ENCODE peak calls at places on chromosomes 1 and 21, in seven cellular contexts. One of them, this sample, is unnamed.

GRCh38 chr1:198156745-198157240 is at the start of gene NEK7:
- DNase-seq in HL-60: no peak
- DNase-seq in heart left ventricle: peak; percentile 90
- DNase-seq in astrocyte of the spinal cord: peak; percentile 90
- DNase-seq in BE2C: peak; percentile 92
- DNase-seq in lung: peak; percentile 82
- DNase-seq in fibroblast of mammary gland: peak; percentile 74
- DNase-seq in this sample: peak; percentile 80

GRCh38 chr1:36988741-36989193 is 45.5 kb downstream of the GRIK3 start:
- DNase-seq in HL-60: no peak
- DNase-seq in heart left ventricle: no peak
- DNase-seq in astrocyte of the spinal cord: no peak
- DNase-seq in BE2C: no peak
- DNase-seq in lung: no peak
- DNase-seq in fibroblast of mammary gland: no peak
- DNase-seq in this sample: no peak

GRCh38 chr1:44630116-44630515 is 44.2 kb downstream of the TMEM53 start:
- DNase-seq in HL-60: no peak
- DNase-seq in heart left ventricle: no peak
- DNase-seq in astrocyte of the spinal cord: peak; percentile 74
- DNase-seq in BE2C: no peak
- DNase-seq in lung: no peak
- DNase-seq in fibroblast of mammary gland: peak; percentile 86
- DNase-seq in this sample: no peak

GRCh38 chr21:20943476-20944085 is 54.6 kb upstream of the NCAM2 start:
- DNase-seq in HL-60: no peak
- DNase-seq in heart left ventricle: no peak
- DNase-seq in astrocyte of the spinal cord: no peak
- DNase-seq in BE2C: peak; percentile 32
- DNase-seq in lung: no peak
- DNase-seq in fibroblast of mammary gland: no peak
- DNase-seq in this sample: no peak

GRCh38 chr1:22500476-22500875 is 48.8 kb downstream of the ZBTB40 start:
- DNase-seq in HL-60: no peak
- DNase-seq in heart left ventricle: peak; percentile 41
- DNase-seq in astrocyte of the spinal cord: peak; percentile 68
- DNase-seq in BE2C: peak; percentile 49
- DNase-seq in lung: peak; percentile 70
- DNase-seq in fibroblast of mammary gland: peak; percentile 46
- DNase-seq in this sample: no peak

GRCh38 chr1:230399321-230400006 is 26.7 kb downstream of the PGBD5 start:
- DNase-seq in HL-60: no peak
- DNase-seq in heart left ventricle: no peak
- DNase-seq in astrocyte of the spinal cord: no peak
- DNase-seq in BE2C: no peak
- DNase-seq in lung: peak; percentile 36
- DNase-seq in fibroblast of mammary gland: peak; percentile 17
- DNase-seq in this sample: no peak

GRCh38 chr1:65949230-65949626 is 156.5 kb downstream of the PDE4B start:
- DNase-seq in HL-60: no peak
- DNase-seq in heart left ventricle: no peak
- DNase-seq in astrocyte of the spinal cord: no peak
- DNase-seq in BE2C: no peak
- DNase-seq in lung: no peak
- DNase-seq in fibroblast of mammary gland: peak; percentile 57
- DNase-seq in this sample: no peak

GRCh38 chr1:234072793-234073192 is 168.3 kb downstream of the SLC35F3 start:
- DNase-seq in HL-60: no peak
- DNase-seq in heart left ventricle: no peak
- DNase-seq in astrocyte of the spinal cord: no peak
- DNase-seq in BE2C: no peak
- DNase-seq in lung: no peak
- DNase-seq in fibroblast of mammary gland: no peak
- DNase-seq in this sample: no peak

GRCh38 chr21:22044431-22044830 is 1046.2 kb downstream of the NCAM2 start:
- DNase-seq in HL-60: no peak
- DNase-seq in heart left ventricle: no peak
- DNase-seq in astrocyte of the spinal cord: no peak
- DNase-seq in BE2C: no peak
- DNase-seq in lung: no peak
- DNase-seq in fibroblast of mammary gland: no peak
- DNase-seq in this sample: no peak

GRCh38 chr1:20731057-20731991 is 1.2 kb downstream of the SH2D5 start:
- DNase-seq in HL-60: no peak
- DNase-seq in heart left ventricle: no peak
- DNase-seq in astrocyte of the spinal cord: no peak
- DNase-seq in BE2C: no peak
- DNase-seq in lung: no peak
- DNase-seq in fibroblast of mammary gland: no peak
- DNase-seq in this sample: no peak

GRCh38 chr1:47334765-47335435 is 1.3 kb downstream of the CMPK1 start:
- DNase-seq in HL-60: no peak
- DNase-seq in heart left ventricle: no peak
- DNase-seq in astrocyte of the spinal cord: no peak
- DNase-seq in BE2C: no peak
- DNase-seq in lung: no peak
- DNase-seq in fibroblast of mammary gland: peak; percentile 78
- DNase-seq in this sample: no peak

DNA sequence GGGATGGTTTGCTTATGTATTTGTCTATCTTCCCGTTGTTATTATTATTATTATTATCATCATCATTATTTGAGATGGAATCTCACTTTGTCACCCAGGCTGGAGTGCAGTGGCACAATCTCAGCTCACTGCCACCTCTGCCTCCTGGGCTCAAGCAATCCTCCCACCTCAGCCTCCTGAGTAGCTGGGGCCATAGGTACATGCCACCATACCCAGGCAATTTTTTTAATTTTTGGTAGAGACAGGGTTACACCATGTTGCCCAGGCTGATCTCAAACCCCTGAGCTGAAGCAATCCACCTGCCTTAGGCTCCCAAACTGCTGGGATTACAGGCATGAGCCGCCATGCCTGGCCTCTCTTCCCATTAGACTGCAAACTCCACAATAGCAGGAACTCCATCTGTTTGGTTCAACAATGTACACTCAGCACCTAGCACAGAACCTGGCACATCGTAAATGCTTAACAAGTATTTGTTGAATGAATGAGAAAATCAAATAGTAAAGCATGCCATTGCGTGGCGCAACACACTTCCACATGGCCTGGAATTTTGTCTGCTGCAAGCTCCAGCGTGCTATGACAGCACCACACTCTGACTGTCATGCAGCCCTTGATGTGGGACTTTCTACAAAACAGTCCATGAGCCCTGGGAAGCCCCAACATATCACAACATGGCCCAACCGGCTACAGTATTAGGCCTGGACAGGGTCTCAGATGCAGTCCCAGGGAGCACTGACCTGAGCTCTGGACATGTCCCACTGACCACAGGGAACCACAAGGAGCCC is 3.8 kb upstream of the TINAGL1 start:
- DNase-seq in HL-60: no peak
- DNase-seq in heart left ventricle: no peak
- DNase-seq in astrocyte of the spinal cord: no peak
- DNase-seq in BE2C: no peak
- DNase-seq in lung: peak; percentile 58
- DNase-seq in fibroblast of mammary gland: peak; percentile 35
- DNase-seq in this sample: no peak
- TF ChIP-seq CTCF in HL-60: no peak
- TF ChIP-seq CTCF in heart left ventricle: no peak
- TF ChIP-seq CTCF in astrocyte of the spinal cord: no peak
- TF ChIP-seq CTCF in BE2C: no peak
- TF ChIP-seq CTCF in lung: no peak
- TF ChIP-seq CTCF in fibroblast of mammary gland: no peak
- TF ChIP-seq CTCF in this sample: no peak

GRCh38 chr1:163170975-163171676 is 31.6 kb downstream of the RGS5 start:
- DNase-seq in HL-60: no peak
- DNase-seq in heart left ventricle: no peak
- DNase-seq in astrocyte of the spinal cord: peak; percentile 76
- DNase-seq in BE2C: no peak
- DNase-seq in lung: no peak
- DNase-seq in fibroblast of mammary gland: peak; percentile 75
- DNase-seq in this sample: no peak
- TF ChIP-seq CTCF in HL-60: no peak
- TF ChIP-seq CTCF in heart left ventricle: peak; percentile 26
- TF ChIP-seq CTCF in astrocyte of the spinal cord: peak; percentile 58
- TF ChIP-seq CTCF in BE2C: peak; percentile 53
- TF ChIP-seq CTCF in lung: no peak
- TF ChIP-seq CTCF in fibroblast of mammary gland: peak; percentile 79
- TF ChIP-seq CTCF in this sample: peak; percentile 32

GRCh38 chr1:84156210-84156621 is 12.1 kb downstream of the PRKACB start:
- DNase-seq in HL-60: no peak
- DNase-seq in heart left ventricle: no peak
- DNase-seq in astrocyte of the spinal cord: peak; percentile 92
- DNase-seq in BE2C: no peak
- DNase-seq in lung: no peak
- DNase-seq in fibroblast of mammary gland: peak; percentile 90
- DNase-seq in this sample: no peak

GRCh38 chr1:84159533-84160240 is 15.6 kb downstream of the PRKACB start:
- DNase-seq in HL-60: no peak
- DNase-seq in heart left ventricle: no peak
- DNase-seq in astrocyte of the spinal cord: no peak
- DNase-seq in BE2C: no peak
- DNase-seq in lung: no peak
- DNase-seq in fibroblast of mammary gland: no peak
- DNase-seq in this sample: no peak

GRCh38 chr1:84152649-84153056 is 8.6 kb downstream of the PRKACB start:
- DNase-seq in HL-60: no peak
- DNase-seq in heart left ventricle: no peak
- DNase-seq in astrocyte of the spinal cord: no peak
- DNase-seq in BE2C: no peak
- DNase-seq in lung: no peak
- DNase-seq in fibroblast of mammary gland: no peak
- DNase-seq in this sample: no peak

DNA sequence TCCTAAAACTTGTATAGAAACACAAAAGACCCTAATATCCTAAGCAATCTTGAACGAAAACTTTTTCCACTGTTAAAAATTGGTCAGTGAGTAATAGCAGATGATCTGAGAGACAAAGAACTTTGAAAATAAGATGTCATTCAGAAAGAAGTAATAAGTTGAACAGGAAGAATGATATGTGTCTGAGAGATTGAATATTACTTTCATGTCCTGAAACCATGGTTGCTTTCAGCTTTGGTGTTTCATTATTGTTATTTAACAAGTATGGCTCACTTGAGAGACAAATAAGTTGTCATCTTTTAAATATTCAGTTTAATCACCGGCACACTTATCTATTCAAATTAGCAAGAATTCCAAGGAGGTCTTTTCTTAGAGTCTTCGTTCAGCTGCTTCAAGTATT is 11.4 kb downstream of the PRKACB start:
- DNase-seq in HL-60: no peak
- DNase-seq in heart left ventricle: no peak
- DNase-seq in astrocyte of the spinal cord: no peak
- DNase-seq in BE2C: no peak
- DNase-seq in lung: no peak
- DNase-seq in fibroblast of mammary gland: no peak
- DNase-seq in this sample: no peak
- TF ChIP-seq CTCF in HL-60: no peak
- TF ChIP-seq CTCF in heart left ventricle: no peak
- TF ChIP-seq CTCF in astrocyte of the spinal cord: no peak
- TF ChIP-seq CTCF in BE2C: no peak
- TF ChIP-seq CTCF in lung: no peak
- TF ChIP-seq CTCF in fibroblast of mammary gland: no peak
- TF ChIP-seq CTCF in this sample: no peak

DNA sequence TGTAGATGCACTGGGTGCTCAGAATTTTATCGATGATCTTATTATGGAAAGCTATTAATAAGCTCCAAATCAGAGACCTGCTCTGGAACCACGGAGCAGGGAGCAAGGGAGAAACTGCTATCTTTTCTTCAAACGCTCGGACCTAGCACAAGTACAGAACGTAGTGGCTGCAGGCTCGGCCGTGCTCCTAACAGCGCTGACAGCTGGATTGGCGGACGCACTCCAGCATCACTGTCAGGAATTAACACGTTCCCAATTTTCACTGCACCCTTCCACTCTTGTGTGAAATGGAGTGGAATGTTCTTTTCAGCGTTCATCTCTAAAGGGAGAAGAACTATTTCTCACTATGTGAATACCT is 107.0 kb downstream of the ZNF281 start:
- DNase-seq in HL-60: no peak
- DNase-seq in heart left ventricle: peak; percentile 29
- DNase-seq in astrocyte of the spinal cord: peak; percentile 20
- DNase-seq in BE2C: no peak
- DNase-seq in lung: no peak
- DNase-seq in fibroblast of mammary gland: peak; percentile 21
- DNase-seq in this sample: peak; percentile 28
- TF ChIP-seq CTCF in HL-60: no peak
- TF ChIP-seq CTCF in heart left ventricle: no peak
- TF ChIP-seq CTCF in astrocyte of the spinal cord: no peak
- TF ChIP-seq CTCF in BE2C: no peak
- TF ChIP-seq CTCF in lung: no peak
- TF ChIP-seq CTCF in fibroblast of mammary gland: no peak
- TF ChIP-seq CTCF in this sample: no peak

GRCh38 chr1:156964431-156964830 is 44.0 kb downstream of the LRRC71 start:
- DNase-seq in HL-60: no peak
- DNase-seq in heart left ventricle: no peak
- DNase-seq in astrocyte of the spinal cord: no peak
- DNase-seq in BE2C: no peak
- DNase-seq in lung: no peak
- DNase-seq in fibroblast of mammary gland: peak; percentile 15
- DNase-seq in this sample: no peak

GRCh38 chr1:156973464-156973863 is 53.0 kb downstream of the LRRC71 start:
- DNase-seq in HL-60: no peak
- DNase-seq in heart left ventricle: no peak
- DNase-seq in astrocyte of the spinal cord: no peak
- DNase-seq in BE2C: no peak
- DNase-seq in lung: no peak
- DNase-seq in fibroblast of mammary gland: no peak
- DNase-seq in this sample: no peak

GRCh38 chr1:156975084-156975483 is 54.7 kb downstream of the LRRC71 start:
- DNase-seq in HL-60: no peak
- DNase-seq in heart left ventricle: no peak
- DNase-seq in astrocyte of the spinal cord: no peak
- DNase-seq in BE2C: no peak
- DNase-seq in lung: no peak
- DNase-seq in fibroblast of mammary gland: no peak
- DNase-seq in this sample: no peak

GRCh38 chr1:156969496-156969895 is 49.1 kb downstream of the LRRC71 start:
- DNase-seq in HL-60: no peak
- DNase-seq in heart left ventricle: no peak
- DNase-seq in astrocyte of the spinal cord: no peak
- DNase-seq in BE2C: no peak
- DNase-seq in lung: no peak
- DNase-seq in fibroblast of mammary gland: no peak
- DNase-seq in this sample: no peak

GRCh38 chr1:156970017-156970416 is 49.6 kb downstream of the LRRC71 start:
- DNase-seq in HL-60: no peak
- DNase-seq in heart left ventricle: no peak
- DNase-seq in astrocyte of the spinal cord: no peak
- DNase-seq in BE2C: no peak
- DNase-seq in lung: no peak
- DNase-seq in fibroblast of mammary gland: no peak
- DNase-seq in this sample: no peak
- TF ChIP-seq CTCF in HL-60: peak; percentile 2
- TF ChIP-seq CTCF in heart left ventricle: no peak
- TF ChIP-seq CTCF in astrocyte of the spinal cord: peak; percentile 22
- TF ChIP-seq CTCF in BE2C: no peak
- TF ChIP-seq CTCF in lung: no peak
- TF ChIP-seq CTCF in fibroblast of mammary gland: peak; percentile 22
- TF ChIP-seq CTCF in this sample: peak; percentile 20

This sample was measured in endothelial cell.